ENCODE peak calls at places on chromosomes 12 and 14, in ten cellular contexts. Z, F, R, C, D, E, B, I, N and S are unnamed samples.

GRCh38 chr14:35229495-35230089 is 62.6 kb upstream of the PSMA6 start:
- DNase-seq in B (no peak), R (no peak), Z (no peak), N (no peak), D (no peak), F (no peak), I (no peak), E (no peak), C (no peak), S (no peak)

GRCh38 chr12:104524433-104524832 is 67.7 kb downstream of the CHST11 start:
- DNase-seq in F (no peak), N (no peak), R (no peak), I (no peak), C (no peak), B (no peak), D (no peak), Z (no peak), E (no peak), S (no peak)

GRCh38 chr12:71300772-71301675 is 138.6 kb upstream of the LGR5 start:
- DNase-seq in C (no peak), I (no peak), B (no peak), R (no peak), N (no peak), E (no peak), F (no peak), Z (no peak), D (no peak), S (no peak)

GRCh38 chr12:103799504-103800251 is 41.4 kb downstream of the NT5DC3 start:
- DNase-seq in D (peak; percentile 12), E (no peak), N (peak; percentile 95), F (no peak), I (peak; percentile 45), R (no peak), C (peak; percentile 86), Z (peak; percentile 70), B (no peak), S (no peak)

GRCh38 chr14:92560106-92560865 is 46.7 kb downstream of the RIN3 start:
- DNase-seq in E (no peak), B (no peak), I (no peak), R (peak; percentile 57), D (no peak), N (no peak), C (no peak), Z (no peak), F (no peak), S (peak; percentile 56)

GRCh38 chr12:97960741-97961608 is 498.4 kb downstream of the RMST start:
- DNase-seq in R (peak; percentile 22), N (peak; percentile 30), C (peak; percentile 40), E (no peak), B (peak; percentile 4), F (peak; percentile 1), I (peak; percentile 2), D (peak; percentile 0), Z (peak; percentile 63), S (no peak)

GRCh38 chr14:59306775-59307174 is 118.3 kb downstream of the DAAM1 start:
- DNase-seq in R (no peak), D (peak; percentile 56), E (no peak), N (peak; percentile 92), C (peak; percentile 46), I (peak; percentile 7), B (no peak), F (no peak), Z (no peak), S (no peak)

GRCh38 chr14:51626788-51627187 is 24.9 kb upstream of the FRMD6 start:
- DNase-seq in C (no peak), E (no peak), F (no peak), R (no peak), I (no peak), B (no peak), N (no peak), Z (no peak), D (no peak), S (no peak)

GRCh38 chr14:98243332-98243731 is 1028.7 kb downstream of the BCL11B start:
- DNase-seq in N (no peak), F (no peak), Z (no peak), C (no peak), R (no peak), D (no peak), I (no peak), E (no peak), B (no peak), S (no peak)

GRCh38 chr12:18681818-18682217 is 56.0 kb downstream of the PLCZ1 start:
- DNase-seq in B (no peak), R (no peak), F (no peak), D (no peak), Z (no peak), N (no peak), C (no peak), E (no peak), I (no peak), S (no peak)

GRCh38 chr12:95498968-95499367 is 25.0 kb downstream of the METAP2 start:
- DNase-seq in F (no peak), N (no peak), B (no peak), R (no peak), C (no peak), I (no peak), Z (no peak), E (no peak), D (no peak), S (no peak)

GRCh38 chr12:3751151-3752095 is 1.5 kb downstream of the CRACR2A start:
- DNase-seq in B (no peak), C (no peak), R (no peak), D (no peak), E (no peak), F (no peak), N (no peak), Z (no peak), I (no peak), S (no peak)